ENCODE peak calls at places on chromosome 9, in seven cellular contexts. C is T-helper 9 cell, V is astrocyte of the spinal cord, W is memory B cell, H is HEK293T, T is heart right ventricle, A is fibroblast of lung. R is an unnamed sample.

GRCh38 chr9:113155911-113156559 is 5.2 kb downstream of the SLC31A2 start:
- DNase-seq in H (no peak), C (no peak), A (no peak), T (no peak), W (no peak), V (no peak), R (no peak)

GRCh38 chr9:136079211-136079915 is 15.7 kb downstream of the NACC2 start:
- DNase-seq in T (peak), C (no peak), V (no peak), W (no peak), A (no peak), H (no peak), R (no peak)

GRCh38 chr9:272251-273213 is 57.9 kb downstream of the DOCK8 start:
- DNase-seq in V (no peak), W (peak), H (no peak), A (no peak), C (peak), T (no peak), R (no peak)

GRCh38 chr9:134481762-134482161 is 155.5 kb downstream of the RXRA start:
- DNase-seq in C (no peak), V (no peak), H (no peak), W (no peak), T (no peak), A (no peak), R (no peak)

GRCh38 chr9:124628741-124629140 is 121.5 kb upstream of the NR5A1 start:
- DNase-seq in W (no peak), V (no peak), C (no peak), T (no peak), A (no peak), H (no peak), R (no peak)

GRCh38 chr9:113573303-113573958 is 109.9 kb downstream of the RGS3 start:
- DNase-seq in A (no peak), V (no peak), T (no peak), C (no peak), W (no peak), H (no peak), R (peak)

GRCh38 chr9:89436963-89437625 is 60.8 kb downstream of the SEMA4D start:
- DNase-seq in V (no peak), C (peak), A (no peak), H (no peak), T (no peak), W (peak), R (no peak)

GRCh38 chr9:128409450-128409849 is 11.2 kb upstream of the CERCAM start:
- DNase-seq in V (no peak), A (no peak), W (no peak), T (no peak), H (no peak), C (no peak), R (no peak)

GRCh38 chr9:132069046-132069898 is 10.4 kb downstream of the MED27 start:
- DNase-seq in H (no peak), A (peak), V (peak), W (no peak), T (no peak), C (no peak), R (no peak)

GRCh38 chr9:75185585-75186170 is 97.4 kb downstream of the OSTF1 start:
- DNase-seq in H (peak), W (no peak), T (no peak), V (no peak), A (peak), C (peak), R (no peak)

GRCh38 chr9:124256517-124257069 is 1.2 kb upstream of the NEK6 start:
- DNase-seq in V (peak), C (no peak), T (no peak), A (peak), W (no peak), H (no peak), R (peak)

GRCh38 chr9:114214181-114214580 is 58.8 kb downstream of the COL27A1 start:
- DNase-seq in T (no peak), A (peak), H (no peak), V (peak), W (no peak), C (no peak), R (peak)

GRCh38 chr9:114735732-114736131 is 53.7 kb upstream of the TEX48 start:
- DNase-seq in T (no peak), A (peak), H (no peak), W (no peak), V (no peak), C (no peak), R (no peak)

GRCh38 chr9:14314929-14315753 is 1.2 kb upstream of the NFIB start:
- DNase-seq in C (no peak), T (peak), A (peak), V (peak), H (peak), W (no peak), R (peak)

GRCh38 chr9:129141066-129142041 is 30.1 kb downstream of the PTPA start:
- DNase-seq in C (no peak), W (no peak), T (peak), A (peak), V (peak), H (no peak), R (peak)

GRCh38 chr9:7976167-7976755 is 176.7 kb upstream of the DMAC1 start:
- DNase-seq in A (peak), V (peak), C (peak), H (no peak), W (peak), T (no peak), R (no peak)

GRCh38 chr9:124110307-124110915 is 98.8 kb downstream of the LHX2 start:
- DNase-seq in T (peak), H (peak), V (peak), W (peak), A (peak), C (peak), R (peak)

GRCh38 chr9:71744754-71745521 is 23.4 kb downstream of the CEMIP2 start:
- DNase-seq in T (no peak), V (no peak), C (no peak), H (no peak), A (peak), W (no peak), R (no peak)

GRCh38 chr9:76905984-76906861 is at the start of gene PRUNE2:
- DNase-seq in A (peak), H (peak), C (no peak), T (peak), W (no peak), V (peak), R (peak)

GRCh38 chr9:5628183-5628529 is 751 bp upstream of the RIC1 start:
- DNase-seq in W (no peak), H (no peak), V (no peak), C (no peak), A (no peak), T (no peak), R (no peak)

GRCh38 chr9:106420511-106420944 is 442.4 kb upstream of the ZNF462 start:
- DNase-seq in T (no peak), C (no peak), V (peak), H (no peak), A (peak), W (no peak), R (no peak)

GRCh38 chr9:133477461-133477860 is 1.4 kb downstream of the SLC2A6 start:
- DNase-seq in H (no peak), A (no peak), V (no peak), W (no peak), C (no peak), T (no peak), R (no peak)

GRCh38 chr9:127583605-127584053 is 28.4 kb upstream of the STXBP1 start:
- DNase-seq in V (peak), T (no peak), A (peak), W (no peak), C (no peak), H (no peak), R (no peak)

GRCh38 chr9:134130503-134131375 is 5.1 kb upstream of the WDR5 start:
- DNase-seq in A (peak), V (no peak), W (no peak), H (no peak), T (peak), C (no peak), R (peak)

GRCh38 chr9:126203313-126203712 is 123.3 kb upstream of the MVB12B start:
- DNase-seq in T (no peak), H (no peak), W (no peak), C (no peak), V (no peak), A (no peak), R (no peak)

GRCh38 chr9:135561391-135562234 is at the start of gene PAEP:
- DNase-seq in C (no peak), H (no peak), W (no peak), A (no peak), T (no peak), V (no peak), R (no peak)

GRCh38 chr9:18146329-18146728 is 327.6 kb upstream of the ADAMTSL1 start:
- DNase-seq in C (no peak), W (no peak), A (no peak), T (no peak), V (no peak), H (no peak), R (no peak)

GRCh38 chr9:114321759-114322158 is 1.1 kb upstream of the ORM1 start:
- DNase-seq in V (peak), W (no peak), A (peak), T (no peak), C (no peak), H (no peak), R (no peak)

GRCh38 chr9:70587143-70587710 is 172.8 kb upstream of the KLF9 start:
- DNase-seq in A (peak), V (peak), W (no peak), T (peak), C (no peak), H (no peak), R (peak)

GRCh38 chr9:68705636-68706578 is 867 bp downstream of the PIP5K1B start:
- DNase-seq in H (peak), V (no peak), W (no peak), C (no peak), A (peak), T (peak), R (no peak)

GRCh38 chr9:134539613-134540012 is 102.0 kb upstream of the COL5A1 start:
- DNase-seq in T (no peak), A (no peak), W (no peak), H (no peak), C (no peak), V (no peak), R (no peak)

GRCh38 chr9:117278656-117279055 is 136.2 kb downstream of the ASTN2 start:
- DNase-seq in C (no peak), T (no peak), H (no peak), A (no peak), W (no peak), V (no peak), R (no peak)

GRCh38 chr9:17695482-17695881 is 116.6 kb downstream of the SH3GL2 start:
- DNase-seq in A (no peak), V (no peak), T (no peak), H (no peak), C (no peak), W (no peak), R (no peak)

GRCh38 chr9:87859786-87860185 is 22.9 kb upstream of the SPATA31E1 start:
- DNase-seq in T (no peak), A (no peak), V (no peak), C (no peak), W (no peak), H (no peak), R (no peak)

GRCh38 chr9:76562511-76562911 is 103.5 kb downstream of the GCNT1 start:
- DNase-seq in C (no peak), T (no peak), H (no peak), V (peak), W (no peak), A (peak), R (no peak)

R was measured in tibial artery.